ENCODE peak calls at places on chromosomes 2 and 18, in four cellular contexts. One of them, this sample, is unnamed. For H3K4me1, the result is how much of the 10 kb centered on the place peaks cover.

GRCh38 chr2:100208375-100208774 is 66.0 kb upstream of the AFF3 start:
- DNase-seq in left ventricle myocardium inferior: no peak
- DNase-seq in tibial artery: no peak
- DNase-seq in CD4-positive, CD25-positive, alpha-beta regulatory T cell: no peak
- DNase-seq in this sample: no peak

GRCh38 chr2:96873651-96874096 is 3.8 kb upstream of the SEMA4C start:
- DNase-seq in tibial artery: peak
- DNase-seq in CD4-positive, CD25-positive, alpha-beta regulatory T cell: no peak
- DNase-seq in left ventricle myocardium inferior: peak
- DNase-seq in this sample: peak

GRCh38 chr2:209525834-209526281 is 102.0 kb downstream of the MAP2 start:
- DNase-seq in CD4-positive, CD25-positive, alpha-beta regulatory T cell: no peak
- DNase-seq in left ventricle myocardium inferior: no peak
- DNase-seq in tibial artery: no peak
- DNase-seq in this sample: no peak

GRCh38 chr2:69154031-69154430 is 141.1 kb downstream of the ANTXR1 start:
- DNase-seq in tibial artery: no peak
- DNase-seq in CD4-positive, CD25-positive, alpha-beta regulatory T cell: no peak
- DNase-seq in left ventricle myocardium inferior: no peak
- DNase-seq in this sample: no peak

GRCh38 chr2:121888189-121888557 is 132.7 kb downstream of the TSN start:
- DNase-seq in left ventricle myocardium inferior: no peak
- DNase-seq in CD4-positive, CD25-positive, alpha-beta regulatory T cell: no peak
- DNase-seq in tibial artery: no peak
- DNase-seq in this sample: no peak

GRCh38 chr18:68263481-68263880 is 451.4 kb downstream of the TMX3 start:
- DNase-seq in left ventricle myocardium inferior: no peak
- DNase-seq in tibial artery: no peak
- DNase-seq in CD4-positive, CD25-positive, alpha-beta regulatory T cell: no peak
- DNase-seq in this sample: no peak

GRCh38 chr2:194301946-194302345 is 1355.1 kb upstream of the SLC39A10 start:
- DNase-seq in left ventricle myocardium inferior: no peak
- DNase-seq in tibial artery: no peak
- DNase-seq in CD4-positive, CD25-positive, alpha-beta regulatory T cell: no peak
- DNase-seq in this sample: no peak

GRCh38 chr2:240648155-240648649 is 22.9 kb downstream of the GPR35 start:
- DNase-seq in tibial artery: peak
- DNase-seq in left ventricle myocardium inferior: no peak
- DNase-seq in CD4-positive, CD25-positive, alpha-beta regulatory T cell: no peak
- DNase-seq in this sample: no peak

GRCh38 chr18:63236990-63237389 is 82.6 kb downstream of the BCL2 start:
- DNase-seq in tibial artery: peak
- DNase-seq in CD4-positive, CD25-positive, alpha-beta regulatory T cell: no peak
- DNase-seq in left ventricle myocardium inferior: peak
- DNase-seq in this sample: no peak

GRCh38 chr18:46677609-46678470 is 20.8 kb upstream of the LOXHD1 start:
- DNase-seq in left ventricle myocardium inferior: no peak
- DNase-seq in CD4-positive, CD25-positive, alpha-beta regulatory T cell: no peak
- DNase-seq in tibial artery: no peak
- DNase-seq in this sample: no peak

GRCh38 chr2:171389780-171390179 is 44.0 kb downstream of the METTL8 start:
- DNase-seq in left ventricle myocardium inferior: no peak
- DNase-seq in CD4-positive, CD25-positive, alpha-beta regulatory T cell: no peak
- DNase-seq in tibial artery: no peak
- DNase-seq in this sample: no peak

GRCh38 chr2:177730792-177731191 is 338.2 kb downstream of the AGPS start:
- DNase-seq in CD4-positive, CD25-positive, alpha-beta regulatory T cell: no peak
- DNase-seq in left ventricle myocardium inferior: no peak
- DNase-seq in tibial artery: no peak
- DNase-seq in this sample: no peak

GRCh38 chr2:62178741-62179271 is 17.1 kb upstream of the B3GNT2 start:
- DNase-seq in tibial artery: peak
- DNase-seq in CD4-positive, CD25-positive, alpha-beta regulatory T cell: no peak
- DNase-seq in left ventricle myocardium inferior: no peak
- DNase-seq in this sample: peak

GRCh38 chr2:85433511-85434089 is 15.1 kb downstream of the SH2D6 start:
- DNase-seq in left ventricle myocardium inferior: peak
- DNase-seq in CD4-positive, CD25-positive, alpha-beta regulatory T cell: no peak
- DNase-seq in tibial artery: peak
- DNase-seq in this sample: peak

GRCh38 chr18:49565656-49566055 is 3.8 kb downstream of the LIPG start:
- DNase-seq in tibial artery: no peak
- DNase-seq in CD4-positive, CD25-positive, alpha-beta regulatory T cell: no peak
- DNase-seq in left ventricle myocardium inferior: peak
- DNase-seq in this sample: peak

GRCh38 chr2:175553944-175554343 is 372.4 kb upstream of the ATP5MC3 start:
- DNase-seq in left ventricle myocardium inferior: no peak
- DNase-seq in tibial artery: no peak
- DNase-seq in CD4-positive, CD25-positive, alpha-beta regulatory T cell: no peak
- DNase-seq in this sample: no peak

GRCh38 chr2:232282486-232282885 is 96.1 kb upstream of the ALPP start:
- DNase-seq in CD4-positive, CD25-positive, alpha-beta regulatory T cell: no peak
- DNase-seq in tibial artery: no peak
- DNase-seq in left ventricle myocardium inferior: no peak
- DNase-seq in this sample: no peak

GRCh38 chr2:9983413-9984216 is 32.1 kb downstream of the GRHL1 start:
- DNase-seq in CD4-positive, CD25-positive, alpha-beta regulatory T cell: no peak
- DNase-seq in left ventricle myocardium inferior: no peak
- DNase-seq in tibial artery: no peak
- DNase-seq in this sample: no peak

GRCh38 chr2:109663721-109664120 is 49.6 kb downstream of the SOWAHC start:
- DNase-seq in tibial artery: peak
- DNase-seq in CD4-positive, CD25-positive, alpha-beta regulatory T cell: no peak
- DNase-seq in left ventricle myocardium inferior: peak
- DNase-seq in this sample: peak

GRCh38 chr2:204177977-204178522 is 241.5 kb downstream of the ICOS start:
- DNase-seq in tibial artery: no peak
- DNase-seq in left ventricle myocardium inferior: peak
- DNase-seq in CD4-positive, CD25-positive, alpha-beta regulatory T cell: peak
- DNase-seq in this sample: peak

GRCh38 chr18:41642756-41643155 is 312.3 kb upstream of the PIK3C3 start:
- DNase-seq in CD4-positive, CD25-positive, alpha-beta regulatory T cell: no peak
- DNase-seq in tibial artery: no peak
- DNase-seq in left ventricle myocardium inferior: no peak
- DNase-seq in this sample: no peak

GRCh38 chr18:7840445-7840844 is 273.3 kb downstream of the PTPRM start:
- DNase-seq in left ventricle myocardium inferior: no peak
- DNase-seq in CD4-positive, CD25-positive, alpha-beta regulatory T cell: no peak
- DNase-seq in tibial artery: no peak
- DNase-seq in this sample: no peak

GRCh38 chr2:46517485-46517884 is 38.1 kb downstream of the TMEM247 start:
- DNase-seq in tibial artery: no peak
- DNase-seq in CD4-positive, CD25-positive, alpha-beta regulatory T cell: no peak
- DNase-seq in left ventricle myocardium inferior: no peak
- DNase-seq in this sample: no peak

GRCh38 chr2:207300817-207301216 is 135.1 kb upstream of the KLF7 start:
- DNase-seq in tibial artery: no peak
- DNase-seq in CD4-positive, CD25-positive, alpha-beta regulatory T cell: no peak
- DNase-seq in left ventricle myocardium inferior: no peak
- DNase-seq in this sample: no peak

GRCh38 chr18:76488190-76488589 is 6.9 kb downstream of the ZNF516 start:
- DNase-seq in left ventricle myocardium inferior: no peak
- DNase-seq in tibial artery: peak
- DNase-seq in CD4-positive, CD25-positive, alpha-beta regulatory T cell: no peak
- DNase-seq in this sample: no peak

GRCh38 chr2:209499071-209499470 is 75.2 kb downstream of the MAP2 start:
- DNase-seq in left ventricle myocardium inferior: no peak
- DNase-seq in CD4-positive, CD25-positive, alpha-beta regulatory T cell: no peak
- DNase-seq in tibial artery: no peak
- DNase-seq in this sample: no peak

GRCh38 chr2:112152476-112153178 is 14.4 kb downstream of the FBLN7 start:
- DNase-seq in tibial artery: peak
- DNase-seq in left ventricle myocardium inferior: no peak
- DNase-seq in CD4-positive, CD25-positive, alpha-beta regulatory T cell: no peak
- DNase-seq in this sample: no peak

GRCh38 chr2:64222351-64222750 is 78.1 kb upstream of the PELI1 start:
- DNase-seq in tibial artery: no peak
- DNase-seq in left ventricle myocardium inferior: no peak
- DNase-seq in CD4-positive, CD25-positive, alpha-beta regulatory T cell: no peak
- DNase-seq in this sample: no peak

GRCh38 chr2:234741976-234742375 is 209.8 kb upstream of the SH3BP4 start:
- DNase-seq in left ventricle myocardium inferior: no peak
- DNase-seq in CD4-positive, CD25-positive, alpha-beta regulatory T cell: no peak
- DNase-seq in tibial artery: no peak
- DNase-seq in this sample: no peak

GRCh38 chr18:79883461-79884295 is 67.8 kb downstream of the SLC66A2 start:
- DNase-seq in tibial artery: no peak
- DNase-seq in CD4-positive, CD25-positive, alpha-beta regulatory T cell: no peak
- DNase-seq in left ventricle myocardium inferior: no peak
- DNase-seq in this sample: no peak

GRCh38 chr2:226467633-226468032 is 332.0 kb downstream of the IRS1 start:
- DNase-seq in left ventricle myocardium inferior: no peak
- DNase-seq in tibial artery: no peak
- DNase-seq in CD4-positive, CD25-positive, alpha-beta regulatory T cell: no peak
- DNase-seq in this sample: no peak

GRCh38 chr2:190820416-190820815 is 60.2 kb upstream of the GLS start:
- DNase-seq in left ventricle myocardium inferior: no peak
- DNase-seq in CD4-positive, CD25-positive, alpha-beta regulatory T cell: no peak
- DNase-seq in tibial artery: no peak
- DNase-seq in this sample: no peak

GRCh38 chr18:3784949-3785348 is 335.0 kb downstream of the TGIF1 start:
- DNase-seq in left ventricle myocardium inferior: no peak
- DNase-seq in tibial artery: no peak
- DNase-seq in CD4-positive, CD25-positive, alpha-beta regulatory T cell: no peak
- DNase-seq in this sample: no peak

GRCh38 chr2:164260506-164260905 is 360.8 kb downstream of the GRB14 start:
- DNase-seq in left ventricle myocardium inferior: no peak
- DNase-seq in CD4-positive, CD25-positive, alpha-beta regulatory T cell: no peak
- DNase-seq in tibial artery: no peak
- DNase-seq in this sample: no peak

GRCh38 chr2:231722721-231723307 is 14.5 kb downstream of the PTMA start:
- DNase-seq in CD4-positive, CD25-positive, alpha-beta regulatory T cell: no peak
- DNase-seq in left ventricle myocardium inferior: no peak
- DNase-seq in tibial artery: no peak
- DNase-seq in this sample: no peak

GRCh38 chr2:148813603-148814065 is 61.4 kb upstream of the KIF5C start:
- DNase-seq in left ventricle myocardium inferior: no peak
- DNase-seq in tibial artery: no peak
- DNase-seq in CD4-positive, CD25-positive, alpha-beta regulatory T cell: peak
- DNase-seq in this sample: no peak

GRCh38 chr2:101114268-101114783 is 36.9 kb downstream of the TBC1D8 start:
- DNase-seq in left ventricle myocardium inferior: no peak
- DNase-seq in CD4-positive, CD25-positive, alpha-beta regulatory T cell: no peak
- DNase-seq in tibial artery: no peak
- DNase-seq in this sample: no peak

GRCh38 chr2:36658277-36658748 is 38.2 kb upstream of the VIT start:
- DNase-seq in left ventricle myocardium inferior: no peak
- DNase-seq in CD4-positive, CD25-positive, alpha-beta regulatory T cell: no peak
- DNase-seq in tibial artery: no peak
- DNase-seq in this sample: no peak

GRCh38 chr2:20646446-20646845 is 4.5 kb downstream of the HS1BP3 start:
- DNase-seq in CD4-positive, CD25-positive, alpha-beta regulatory T cell: no peak
- DNase-seq in tibial artery: no peak
- DNase-seq in left ventricle myocardium inferior: peak
- DNase-seq in this sample: no peak
- H3K4me1 ChIP-seq in CD4-positive, CD25-positive, alpha-beta regulatory T cell: under half
- H3K4me1 ChIP-seq in tibial artery: under half
- H3K4me1 ChIP-seq in left ventricle myocardium inferior: half or more
- H3K4me1 ChIP-seq in this sample: under half

DNA sequence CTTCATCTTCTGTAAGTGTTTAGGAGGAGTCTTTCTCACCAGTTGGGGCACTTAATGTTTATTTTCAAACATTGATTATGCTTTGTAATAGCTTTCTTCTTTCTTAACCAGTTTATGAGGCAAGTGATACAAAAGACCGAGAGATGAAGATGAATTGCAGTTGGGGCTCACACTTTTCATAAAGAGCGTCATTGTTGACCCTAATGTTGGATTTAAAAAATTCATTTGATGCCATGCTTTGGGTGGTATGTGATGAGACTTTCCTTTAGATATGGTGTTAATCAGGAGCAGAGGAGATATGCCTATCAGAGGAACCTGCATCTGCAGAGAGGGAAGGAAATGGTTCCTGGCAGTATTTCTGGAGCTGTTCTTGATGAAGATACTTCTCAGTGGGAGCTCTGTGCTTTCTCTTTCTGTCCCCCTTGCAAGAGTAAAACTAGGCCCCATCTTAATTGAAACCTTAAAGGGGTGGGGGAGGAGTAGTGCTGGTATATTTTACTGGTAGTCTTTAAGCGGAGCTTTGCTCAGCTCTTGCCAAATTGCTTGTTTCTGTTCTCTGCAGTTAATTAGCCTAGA is 2.3 kb downstream of the EML4 start:
- DNase-seq in left ventricle myocardium inferior: no peak
- DNase-seq in tibial artery: no peak
- DNase-seq in CD4-positive, CD25-positive, alpha-beta regulatory T cell: no peak
- DNase-seq in this sample: no peak
- H3K4me3 ChIP-seq in left ventricle myocardium inferior: peak
- H3K4me3 ChIP-seq in tibial artery: no peak
- H3K4me3 ChIP-seq in CD4-positive, CD25-positive, alpha-beta regulatory T cell: peak
- H3K4me3 ChIP-seq in this sample: no peak

GRCh38 chr2:236830931-236831330 is 254.8 kb upstream of the COPS8 start:
- DNase-seq in tibial artery: no peak
- DNase-seq in CD4-positive, CD25-positive, alpha-beta regulatory T cell: no peak
- DNase-seq in left ventricle myocardium inferior: no peak
- DNase-seq in this sample: no peak

GRCh38 chr2:236833501-236834186 is 252.0 kb upstream of the COPS8 start:
- DNase-seq in tibial artery: no peak
- DNase-seq in left ventricle myocardium inferior: no peak
- DNase-seq in CD4-positive, CD25-positive, alpha-beta regulatory T cell: no peak
- DNase-seq in this sample: no peak

GRCh38 chr2:236834284-236834683 is 251.4 kb upstream of the COPS8 start:
- DNase-seq in tibial artery: no peak
- DNase-seq in CD4-positive, CD25-positive, alpha-beta regulatory T cell: no peak
- DNase-seq in left ventricle myocardium inferior: no peak
- DNase-seq in this sample: no peak

GRCh38 chr2:236828820-236829219 is 256.9 kb upstream of the COPS8 start:
- DNase-seq in left ventricle myocardium inferior: no peak
- DNase-seq in CD4-positive, CD25-positive, alpha-beta regulatory T cell: no peak
- DNase-seq in tibial artery: peak
- DNase-seq in this sample: no peak

GRCh38 chr2:236831698-236832097 is 254.0 kb upstream of the COPS8 start:
- DNase-seq in tibial artery: no peak
- DNase-seq in left ventricle myocardium inferior: no peak
- DNase-seq in CD4-positive, CD25-positive, alpha-beta regulatory T cell: no peak
- DNase-seq in this sample: no peak
- H3K4me1 ChIP-seq in tibial artery: under half
- H3K4me1 ChIP-seq in left ventricle myocardium inferior: under half
- H3K4me1 ChIP-seq in CD4-positive, CD25-positive, alpha-beta regulatory T cell: under half
- H3K4me1 ChIP-seq in this sample: under half

DNA sequence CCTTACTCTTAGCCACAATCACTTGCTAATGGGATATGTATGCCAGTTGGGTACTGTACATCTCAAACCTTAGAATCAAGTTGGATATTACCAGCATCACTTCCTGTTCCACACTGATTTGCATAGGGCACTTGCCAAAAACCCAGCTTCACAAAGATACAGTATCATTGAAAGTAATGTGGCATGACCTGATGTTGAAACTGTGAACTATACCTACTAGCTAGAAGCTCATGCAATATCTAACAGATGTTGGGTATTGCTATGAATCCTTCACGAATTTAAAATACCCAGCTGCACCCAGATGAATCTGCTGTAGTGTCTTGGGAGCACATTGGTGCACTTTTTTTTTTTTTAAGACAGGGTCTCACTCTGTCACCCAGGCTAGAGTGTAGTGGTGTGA is 6.5 kb upstream of the STAMBP start:
- DNase-seq in left ventricle myocardium inferior: no peak
- DNase-seq in tibial artery: no peak
- DNase-seq in CD4-positive, CD25-positive, alpha-beta regulatory T cell: no peak
- DNase-seq in this sample: no peak
- H3K4me3 ChIP-seq in left ventricle myocardium inferior: no peak
- H3K4me3 ChIP-seq in tibial artery: no peak
- H3K4me3 ChIP-seq in CD4-positive, CD25-positive, alpha-beta regulatory T cell: no peak
- H3K4me3 ChIP-seq in this sample: no peak